ENCODE peak calls at places on chromosomes 3 and 15, in four cellular contexts. M is mucosa of descending colon, F is dorsolateral prefrontal cortex, E is brain microvascular endothelial cell. P is an unnamed sample.

GRCh38 chr15:60035344-60035743 is 31.2 kb downstream of the FOXB1 start:
- DNase-seq in M (no peak), F (no peak), E (no peak), P (peak)

GRCh38 chr3:64195786-64196185 is 29.5 kb downstream of the PRICKLE2 start:
- DNase-seq in M (no peak), F (no peak), E (no peak), P (no peak)

GRCh38 chr3:173396191-173397041 is 1.1 kb upstream of the NLGN1 start:
- DNase-seq in M (no peak), F (no peak), E (no peak), P (no peak)

GRCh38 chr3:96370637-96371036 is 443.8 kb upstream of the EPHA6 start:
- DNase-seq in M (no peak), F (no peak), E (no peak), P (no peak)

GRCh38 chr15:49343546-49343945 is 79.5 kb upstream of the FGF7 start:
- DNase-seq in M (no peak), F (no peak), E (no peak), P (no peak)

GRCh38 chr3:58117561-58118305 is 93.0 kb downstream of the DNASE1L3 start:
- DNase-seq in M (no peak), F (no peak), E (peak), P (peak)

GRCh38 chr3:142117052-142117451 is 32.3 kb downstream of the TFDP2 start:
- DNase-seq in M (peak), F (no peak), E (no peak), P (no peak)

GRCh38 chr3:62415312-62415791 is 42.0 kb upstream of the FEZF2 start:
- DNase-seq in M (no peak), F (no peak), E (no peak), P (no peak)

GRCh38 chr3:54863366-54863765 is 64.5 kb downstream of the LRTM1 start:
- DNase-seq in M (no peak), F (no peak), E (no peak), P (no peak)

GRCh38 chr3:149134560-149134959 is 5.1 kb downstream of the HPS3 start:
- DNase-seq in M (no peak), F (no peak), E (peak), P (peak)

GRCh38 chr3:56732109-56732508 is 49.0 kb upstream of the TASOR start:
- DNase-seq in M (no peak), F (no peak), E (no peak), P (no peak)

GRCh38 chr15:63500265-63501250 is 3.8 kb upstream of the USP3 start:
- DNase-seq in M (peak), F (no peak), E (no peak), P (no peak)

GRCh38 chr3:47803478-47804025 is 614 bp downstream of the DHX30 start:
- DNase-seq in M (no peak), F (no peak), E (no peak), P (no peak)

GRCh38 chr3:45841701-45842491 is at the start of gene LZTFL1:
- DNase-seq in M (peak), F (peak), E (peak), P (peak)

GRCh38 chr3:101999177-101999778 is 150.0 kb downstream of the NFKBIZ start:
- DNase-seq in M (no peak), F (no peak), E (peak), P (no peak)

GRCh38 chr3:17832021-17832420 is 89.6 kb upstream of the TBC1D5 start:
- DNase-seq in M (no peak), F (no peak), E (no peak), P (no peak)

DNA sequence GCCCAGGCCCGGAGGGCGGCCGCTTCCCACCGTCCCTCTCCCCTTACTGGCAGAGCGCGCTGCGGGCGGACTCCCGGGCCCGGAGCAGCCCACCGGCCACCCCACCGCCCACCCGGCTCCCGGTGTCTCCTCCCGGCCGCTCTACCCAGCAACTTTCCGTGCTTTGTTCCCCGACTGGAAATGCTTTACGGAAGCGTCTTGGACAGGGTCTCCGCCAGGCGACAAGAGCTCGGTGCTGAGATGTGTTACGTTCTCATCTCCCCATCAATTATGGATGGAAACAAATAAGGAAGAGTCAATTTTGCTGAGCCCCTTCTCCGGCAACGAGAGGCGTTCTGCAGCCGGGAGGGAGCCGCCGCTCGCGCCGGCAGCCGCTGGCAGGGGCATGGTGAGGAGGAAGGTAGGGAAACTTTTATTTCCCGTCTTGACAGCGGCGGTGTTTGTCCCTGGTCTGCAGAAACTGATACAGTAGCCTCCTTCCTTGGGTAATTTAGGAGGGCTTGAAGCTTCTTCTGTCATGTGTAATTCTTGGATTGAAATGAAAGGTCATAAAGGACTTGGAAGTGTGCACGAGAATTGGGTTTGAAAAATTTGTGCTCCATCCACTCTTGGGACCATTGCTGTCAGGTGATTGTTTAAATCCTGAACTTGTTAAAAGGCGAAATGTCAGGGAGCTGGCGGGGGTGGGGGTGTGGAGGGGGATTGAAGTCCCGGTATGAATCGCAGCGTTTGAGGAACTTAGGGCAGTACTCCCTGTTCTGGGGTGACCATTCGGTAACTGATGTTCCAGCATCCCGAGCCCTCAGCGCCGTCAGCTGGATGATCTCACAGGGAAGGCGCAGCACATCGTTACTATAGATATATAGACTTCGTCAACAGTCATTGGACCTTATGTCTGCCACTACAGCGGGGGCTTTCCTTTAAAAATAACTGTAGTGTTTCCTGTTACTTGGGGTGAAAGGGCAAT is 1.5 kb downstream of the SEMA6D start:
- DNase-seq in M (peak), F (peak), E (peak), P (no peak)
- H3K4me3 ChIP-seq in M (peak), F (peak), E (peak), P (no peak)

GRCh38 chr15:46366360-46367007 is 731.7 kb downstream of the SQOR start:
- DNase-seq in M (no peak), F (no peak), E (no peak), P (no peak)

DNA sequence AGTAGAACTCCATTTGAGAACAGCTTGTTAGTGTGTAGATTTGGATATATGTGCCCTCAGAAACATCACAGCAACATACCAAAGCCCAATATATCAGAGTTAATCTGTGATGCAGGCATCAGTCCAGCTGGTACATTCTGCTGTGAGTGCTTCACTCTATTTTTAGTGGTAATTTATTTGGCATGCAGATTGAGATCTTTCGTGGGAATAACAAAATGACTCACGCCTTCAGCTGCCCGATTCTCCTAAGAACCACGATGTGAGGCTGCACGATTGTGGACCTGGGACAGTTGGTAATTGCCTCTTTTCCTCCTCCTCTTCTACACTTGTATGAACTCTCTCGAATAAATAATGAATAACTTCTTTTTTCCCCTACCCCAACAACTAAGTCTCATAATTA is 730.8 kb downstream of the SQOR start:
- DNase-seq in M (no peak), F (peak), E (no peak), P (no peak)
- H3K4me3 ChIP-seq in M (no peak), F (peak), E (no peak), P (no peak)

GRCh38 chr15:69031013-69032001 is 16.8 kb downstream of the NOX5 start:
- DNase-seq in M (peak), F (no peak), E (peak), P (no peak)
- H3K4me3 ChIP-seq in M (no peak), F (peak), E (peak), P (no peak)

GRCh38 chr3:188349276-188349962 is 195.5 kb downstream of the LPP start:
- DNase-seq in M (no peak), F (no peak), E (no peak), P (no peak)
- H3K4me3 ChIP-seq in M (no peak), F (no peak), E (no peak), P (no peak)

DNA sequence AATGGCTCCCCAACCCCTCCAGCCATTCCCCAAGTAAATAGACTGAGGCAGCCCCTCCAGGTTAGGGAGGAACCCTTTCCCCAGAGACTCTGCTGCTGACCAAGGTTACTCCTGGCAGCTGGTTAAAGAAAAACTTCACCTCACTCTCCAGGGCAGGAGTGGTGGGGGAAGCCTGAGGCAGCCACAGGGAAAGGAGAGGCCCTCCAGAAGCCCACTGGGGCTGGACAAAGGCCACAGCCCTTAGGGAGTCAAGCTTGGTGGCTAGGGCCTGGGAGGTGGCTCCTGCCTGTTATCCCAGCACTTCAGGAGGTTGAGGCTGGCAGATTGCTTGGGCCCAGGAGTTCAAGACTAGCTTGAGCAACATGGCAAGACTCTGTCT is 923 bp downstream of the ACY1 start:
- DNase-seq in M (no peak), F (no peak), E (no peak), P (no peak)
- H3K4me3 ChIP-seq in M (no peak), F (no peak), E (no peak), P (peak)

P was measured in LNCaP clone FGC.